ENCODE peak calls at places on chromosomes 5 and 9, in four cellular contexts. J, P, X and Q are unnamed samples.

GRCh38 chr5:79612667-79613190 is 488 bp downstream of the TENT2 start:
- DNase-seq in J (no peak), P (no peak), X (no peak), Q (no peak)

GRCh38 chr9:73118898-73119554 is 32.6 kb upstream of the ANXA1 start:
- DNase-seq in J (no peak), P (no peak), X (no peak), Q (no peak)

GRCh38 chr5:56876325-56876724 is 33.1 kb upstream of the SETD9 start:
- DNase-seq in J (no peak), P (no peak), X (no peak), Q (no peak)

GRCh38 chr5:6472792-6473191 is 24.1 kb downstream of the UBE2QL1 start:
- DNase-seq in J (no peak), P (no peak), X (no peak), Q (no peak)

GRCh38 chr5:130402906-130403305 is 498.6 kb downstream of the CHSY3 start:
- DNase-seq in J (no peak), P (no peak), X (no peak), Q (no peak)

GRCh38 chr9:137458194-137459146 is 664 bp downstream of the NSMF start:
- DNase-seq in J (no peak), P (peak), X (no peak), Q (no peak)

GRCh38 chr5:75509956-75510355 is 1.5 kb downstream of the CERT1 start:
- DNase-seq in J (no peak), P (peak), X (no peak), Q (peak)

GRCh38 chr5:135398855-135399837 is at the start of gene MACROH2A1:
- DNase-seq in J (peak), P (peak), X (peak), Q (peak)

GRCh38 chr5:15946026-15946425 is 233.6 kb downstream of the MARCHF11 start:
- DNase-seq in J (no peak), P (no peak), X (no peak), Q (no peak)

GRCh38 chr5:140329739-140330481 is 16.5 kb downstream of the HBEGF start:
- DNase-seq in J (no peak), P (no peak), X (peak), Q (no peak)

GRCh38 chr9:79817469-79818004 is 245.8 kb downstream of the TLE4 start:
- DNase-seq in J (no peak), P (peak), X (peak), Q (no peak)

GRCh38 chr9:98457696-98458370 is 202.4 kb upstream of the TBC1D2 start:
- DNase-seq in J (no peak), P (no peak), X (no peak), Q (no peak)

GRCh38 chr5:116130471-116130870 is 45.6 kb downstream of the COMMD10 start:
- DNase-seq in J (no peak), P (no peak), X (no peak), Q (no peak)

GRCh38 chr9:72271617-72272478 is 93.2 kb downstream of the ZFAND5 start:
- DNase-seq in J (peak), P (no peak), X (no peak), Q (peak)

GRCh38 chr9:97386733-97387503 is 25.0 kb upstream of the TDRD7 start:
- DNase-seq in J (peak), P (peak), X (peak), Q (peak)

DNA sequence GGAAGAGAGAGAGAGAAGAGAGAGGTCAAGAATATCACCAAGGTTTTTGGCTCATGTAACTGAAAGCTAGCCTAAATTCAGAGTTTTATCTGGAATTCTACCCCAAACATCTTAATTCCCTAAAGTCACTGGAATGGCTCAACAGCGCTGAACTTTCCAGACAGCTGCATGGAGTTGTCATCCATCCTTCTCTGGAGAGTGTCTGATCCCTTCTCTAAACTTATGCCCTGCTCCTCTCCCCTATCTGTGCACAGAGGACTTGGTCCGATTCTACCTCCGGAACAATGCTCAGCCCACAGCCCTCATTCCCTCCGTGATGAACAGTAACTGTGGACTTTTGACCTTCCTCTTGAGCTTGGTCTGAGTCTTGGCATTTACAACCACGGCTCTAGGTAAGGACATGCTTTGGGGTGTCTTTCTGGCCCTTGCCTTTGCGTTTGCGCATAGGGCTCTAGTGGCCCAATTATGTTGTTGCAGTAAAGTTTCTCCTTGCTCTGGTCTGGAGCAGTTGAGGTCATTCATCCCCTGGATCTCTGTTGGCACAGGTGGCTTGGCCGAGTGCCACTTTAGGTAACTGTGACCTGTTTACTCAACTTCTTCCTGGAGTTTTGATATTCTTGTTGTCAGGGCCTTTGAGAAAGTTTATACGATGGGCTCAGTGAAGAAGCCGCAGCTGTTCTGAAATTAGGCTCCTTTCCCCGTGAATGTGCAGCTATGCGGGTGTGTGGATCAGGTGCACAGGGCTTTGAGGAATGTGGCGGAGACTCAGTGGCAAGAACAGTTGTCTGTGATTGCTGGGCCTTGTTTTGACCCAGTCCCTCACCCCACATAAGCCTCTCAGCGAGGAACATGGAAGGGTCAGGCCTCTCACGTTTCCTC is 18.4 kb upstream of the CD180 start:
- DNase-seq in J (no peak), P (no peak), X (no peak), Q (peak)
- H3K27ac ChIP-seq in J (no peak), P (peak), X (peak), Q (no peak)

DNA sequence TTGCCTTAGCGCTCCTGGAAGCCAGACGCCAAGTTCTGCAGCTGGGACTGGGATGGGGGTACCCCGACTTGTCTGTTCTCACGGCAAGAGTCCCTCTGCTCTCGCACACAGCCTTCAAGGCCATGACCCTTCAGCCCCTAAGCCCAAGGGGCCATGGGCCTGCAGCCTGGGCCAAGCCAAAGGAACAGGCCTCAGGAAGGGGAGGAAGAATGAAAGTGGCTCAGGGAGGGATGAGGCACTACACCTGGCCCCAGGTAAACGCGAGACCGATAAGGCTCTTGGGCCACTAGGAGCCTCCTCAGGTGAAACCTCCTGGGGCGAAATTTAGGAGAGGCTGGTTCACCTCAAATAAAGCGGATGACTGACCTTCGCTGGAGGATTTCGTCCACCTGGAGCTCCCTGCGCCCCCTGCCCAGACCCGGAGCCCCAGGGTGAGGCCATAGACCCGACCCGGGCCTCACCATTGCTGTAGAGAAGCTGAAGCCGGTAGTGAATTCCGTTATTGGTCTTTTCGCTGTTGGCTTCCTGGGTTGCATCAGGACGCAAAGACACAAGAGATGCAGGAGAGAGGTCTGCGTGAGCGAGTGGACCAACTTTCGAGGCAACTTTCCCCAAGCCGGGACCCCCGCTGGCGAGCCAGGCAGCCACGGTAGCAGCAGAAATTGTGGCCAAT is 3.7 kb downstream of the EBF1 start:
- DNase-seq in J (no peak), P (peak), X (no peak), Q (no peak)
- H3K27ac ChIP-seq in J (no peak), P (no peak), X (peak), Q (no peak)

GRCh38 chr5:159049844-159050318 is 49.8 kb downstream of the EBF1 start:
- DNase-seq in J (no peak), P (no peak), X (no peak), Q (peak)
- H3K27ac ChIP-seq in J (no peak), P (peak), X (peak), Q (peak)

DNA sequence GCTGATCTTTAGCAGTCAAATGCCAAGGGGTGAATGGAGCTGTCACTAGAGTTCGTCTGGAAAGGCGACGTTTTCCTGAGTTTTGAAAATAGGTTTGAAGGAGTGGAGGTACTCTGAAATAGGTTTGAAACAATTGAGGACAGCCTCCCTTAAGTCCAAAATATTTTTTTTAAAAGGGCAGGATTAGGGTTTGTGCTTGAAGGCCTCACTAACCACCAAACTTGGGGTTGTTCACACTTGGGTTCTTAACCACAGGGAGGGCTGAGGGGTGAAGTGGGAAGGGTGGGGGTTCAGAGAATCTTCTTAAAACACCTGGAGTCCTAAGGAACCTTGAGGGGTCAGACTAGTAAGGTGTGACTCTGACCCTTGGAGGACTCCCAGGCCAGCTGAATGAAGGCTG is 3.5 kb upstream of the PCDH12 start:
- DNase-seq in J (no peak), P (no peak), X (no peak), Q (no peak)
- H3K27ac ChIP-seq in J (no peak), P (no peak), X (no peak), Q (no peak)

DNA sequence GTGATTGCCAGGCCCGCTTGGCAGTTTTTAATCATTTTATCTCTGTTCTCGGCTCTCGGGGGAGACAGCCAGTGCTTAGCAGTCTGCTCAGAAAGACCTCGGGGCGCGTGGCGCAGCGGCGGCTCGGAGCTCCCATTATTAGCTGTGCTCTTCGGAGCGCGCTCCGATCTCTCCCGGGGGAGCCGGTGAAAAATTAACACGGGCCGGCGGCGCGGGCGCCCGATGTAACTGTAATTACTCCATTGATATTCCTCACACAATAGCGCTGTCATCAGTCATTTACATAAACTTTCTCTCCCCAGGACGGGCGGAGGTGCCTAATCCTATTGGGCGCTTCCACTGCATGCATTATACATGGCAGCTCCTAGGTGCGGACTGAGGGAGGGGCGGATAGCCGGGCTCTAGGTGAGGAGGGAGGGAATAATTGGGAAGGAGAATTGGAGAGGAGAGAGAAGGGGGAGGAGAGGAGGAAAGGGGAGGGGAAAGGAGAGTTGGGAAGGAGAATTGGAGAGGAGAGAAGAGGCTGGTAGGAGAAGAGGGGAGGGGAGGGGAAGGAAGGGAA is 24.9 kb downstream of the LMX1B start:
- DNase-seq in J (peak), P (peak), X (no peak), Q (no peak)
- H3K27ac ChIP-seq in J (no peak), P (no peak), X (no peak), Q (no peak)

GRCh38 chr5:54845567-54845941 is 139.8 kb downstream of the ESM1 start:
- DNase-seq in J (peak), P (no peak), X (no peak), Q (no peak)
- H3K27ac ChIP-seq in J (no peak), P (no peak), X (no peak), Q (no peak)

DNA sequence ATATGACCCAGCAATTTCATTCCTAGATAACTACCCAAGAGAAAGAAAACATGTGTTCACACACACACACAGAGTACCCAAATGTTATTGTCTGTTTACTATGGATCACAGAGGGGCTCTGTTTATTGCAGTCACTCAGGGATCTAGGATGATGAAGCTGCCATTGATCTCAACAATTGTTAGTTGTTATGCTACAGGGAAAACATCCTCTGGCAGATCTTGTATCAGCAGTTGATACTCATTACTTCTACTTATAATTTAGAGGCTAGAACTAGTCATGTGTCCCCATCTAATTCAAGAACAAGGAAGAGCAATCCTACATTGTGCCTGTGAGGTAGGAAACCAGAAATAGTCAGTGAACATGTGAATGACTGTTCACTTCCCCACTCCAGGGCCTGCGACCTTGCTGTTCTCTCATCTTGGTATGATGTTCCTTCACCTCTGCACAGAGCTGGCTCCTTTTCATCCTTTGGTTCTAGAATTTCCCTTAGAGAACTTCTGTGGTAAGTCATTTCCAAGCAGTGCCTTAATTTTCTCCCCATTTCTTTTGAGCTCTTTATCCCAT is 30.3 kb downstream of the NMUR2 start:
- DNase-seq in J (no peak), P (no peak), X (no peak), Q (no peak)
- H3K27ac ChIP-seq in J (no peak), P (no peak), X (no peak), Q (no peak)

DNA sequence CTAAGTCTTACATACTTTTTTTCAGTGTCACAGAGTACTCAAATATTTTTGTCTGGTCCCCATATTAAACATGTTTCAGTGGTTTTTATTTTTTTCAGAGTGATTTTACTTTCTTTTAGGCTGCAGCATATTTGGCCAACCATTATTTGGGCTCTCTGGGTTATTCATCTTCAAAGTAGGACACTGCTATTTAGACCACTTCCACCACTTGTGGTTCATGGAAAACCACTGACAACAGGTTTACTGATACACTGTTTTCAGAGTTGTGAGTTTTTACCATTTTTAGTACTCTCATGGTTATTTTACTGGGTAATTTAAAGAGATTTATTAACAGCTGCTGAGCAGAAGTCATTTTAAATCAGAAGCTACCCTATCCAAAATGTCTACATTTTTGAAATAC is 437.6 kb downstream of the KIAA0825 start:
- DNase-seq in J (no peak), P (no peak), X (no peak), Q (no peak)
- H3K27ac ChIP-seq in J (no peak), P (no peak), X (no peak), Q (no peak)